ENCODE peak calls at places on chromosome 7, in seven cellular contexts. G is endodermal cell; Z is activated CD4-positive, alpha-beta T cell treated with anti-CD3 and anti-CD28 coated beads, Interleukin-2, amount 50 U/mL, for 48 hours; J is non-pigmented ciliary epithelial cell; U is stimulated activated CD4-positive, alpha-beta T cell treated with anti-CD3 and anti-CD28 coated beads, Interleukin-1b, Interleukin-23, amount 100 ng/mL, for 48 hours; X is astrocyte of the spinal cord; A is NCI-H2081. O is an unnamed sample.

GRCh38 chr7:151425670-151426075 is 14.3 kb downstream of the CRYGN start:
- DNase-seq in G (no peak), Z (no peak), J (peak; percentile 67), U (no peak), X (peak; percentile 73), A (no peak), O (peak; percentile 91)

GRCh38 chr7:569996-570800 is 50.6 kb upstream of the PDGFA start:
- DNase-seq in G (no peak), Z (no peak), J (no peak), U (no peak), X (no peak), A (no peak), O (no peak)

GRCh38 chr7:54833021-54833467 is 74.0 kb upstream of the SEC61G start:
- DNase-seq in G (no peak), Z (no peak), J (no peak), U (no peak), X (no peak), A (no peak), O (no peak)

GRCh38 chr7:50771120-50772002 is 11.3 kb downstream of the GRB10 start:
- DNase-seq in G (no peak), Z (no peak), J (no peak), U (no peak), X (peak; percentile 54), A (no peak), O (no peak)

GRCh38 chr7:101598981-101599681 is 30.0 kb downstream of the MYL10 start:
- DNase-seq in G (no peak), Z (no peak), J (no peak), U (no peak), X (no peak), A (no peak), O (no peak)

GRCh38 chr7:106116162-106116704 is 4.1 kb upstream of the SYPL1 start:
- DNase-seq in G (no peak), Z (no peak), J (no peak), U (no peak), X (no peak), A (no peak), O (no peak)

GRCh38 chr7:42338231-42339222 is 101.5 kb upstream of the GLI3 start:
- DNase-seq in G (no peak), Z (no peak), J (no peak), U (no peak), X (peak; percentile 42), A (no peak), O (peak; percentile 33)

GRCh38 chr7:127107601-127108007 is 145.1 kb downstream of the GRM8 start:
- DNase-seq in G (peak; percentile 89), Z (peak; percentile 8), J (peak; percentile 1), U (peak; percentile 12), X (peak; percentile 43), A (peak; percentile 33), O (peak; percentile 19)

GRCh38 chr7:24821045-24821853 is 64.0 kb upstream of the GSDME start:
- DNase-seq in G (no peak), Z (peak; percentile 78), J (peak; percentile 88), U (peak; percentile 86), X (peak; percentile 94), A (no peak), O (peak; percentile 96)

GRCh38 chr7:33764752-33765451 is 140.4 kb upstream of the BMPER start:
- DNase-seq in G (no peak), Z (no peak), J (peak; percentile 55), U (no peak), X (peak; percentile 68), A (no peak), O (peak; percentile 93)

GRCh38 chr7:157032128-157032527 is 21.7 kb upstream of the MNX1 start:
- DNase-seq in G (no peak), Z (no peak), J (no peak), U (no peak), X (no peak), A (no peak), O (no peak)

GRCh38 chr7:93011351-93012294 is 106.2 kb downstream of the SAMD9 start:
- DNase-seq in G (no peak), Z (no peak), J (peak; percentile 98), U (no peak), X (peak; percentile 96), A (no peak), O (peak; percentile 99)

GRCh38 chr7:155917836-155918385 is 105.6 kb upstream of the SHH start:
- DNase-seq in G (no peak), Z (no peak), J (no peak), U (no peak), X (peak; percentile 17), A (no peak), O (no peak)

O was measured in IMR-90.